ENCODE peak calls at places on chromosomes 13 and 19, in seven cellular contexts. G, A, R, D, Z, M and P are unnamed samples.
A peak's percentile ranks its signal among the peaks of the same experiment; 100 is the strongest.

GRCh38 chr19:35141627-35142401 is 1.2 kb upstream of the FXYD7 start:
- DNase-seq in D (no peak), M (no peak), R (no peak), Z (no peak), G (no peak), A (no peak), P (no peak)

GRCh38 chr19:32652893-32653625 is 21.9 kb downstream of the ANKRD27 start:
- DNase-seq in R (peak; percentile 16), A (peak; percentile 88), G (peak; percentile 90), D (peak; percentile 85), M (no peak), Z (no peak), P (peak; percentile 78)

GRCh38 chr19:30695171-30695875 is 323.1 kb downstream of the ZNF536 start:
- DNase-seq in R (no peak), D (no peak), A (no peak), Z (no peak), G (no peak), M (no peak), P (no peak)

GRCh38 chr13:63463782-63464610 is 2048.3 kb upstream of the PCDH20 start:
- DNase-seq in Z (no peak), G (no peak), R (no peak), D (no peak), A (no peak), M (no peak), P (no peak)

GRCh38 chr13:49802410-49802809 is 9.9 kb upstream of the KPNA3 start:
- DNase-seq in M (no peak), D (no peak), R (no peak), G (no peak), Z (no peak), A (no peak), P (no peak)

GRCh38 chr13:48222358-48223015 is 10.5 kb upstream of the ITM2B start:
- DNase-seq in G (no peak), M (no peak), D (peak; percentile 56), R (no peak), Z (no peak), A (no peak), P (peak; percentile 72)

GRCh38 chr19:31385744-31386143 is 36.5 kb upstream of the TSHZ3 start:
- DNase-seq in G (no peak), M (no peak), A (no peak), Z (no peak), R (no peak), D (no peak), P (no peak)

GRCh38 chr13:41588899-41589298 is 131.5 kb downstream of the RGCC start:
- DNase-seq in D (no peak), A (no peak), Z (no peak), G (no peak), R (no peak), M (no peak), P (no peak)

GRCh38 chr19:48194041-48194871 is 23.8 kb downstream of the ZSWIM9 start:
- DNase-seq in R (no peak), D (no peak), G (no peak), Z (no peak), A (no peak), M (no peak), P (no peak)

GRCh38 chr13:112714772-112715569 is 25.1 kb downstream of the ATP11A start:
- DNase-seq in M (no peak), R (no peak), Z (no peak), D (no peak), A (peak; percentile 7), G (no peak), P (no peak)

GRCh38 chr19:40803170-40803856 is 4.3 kb downstream of the EGLN2 start:
- DNase-seq in G (no peak), Z (no peak), D (no peak), M (no peak), R (no peak), A (no peak), P (no peak)

GRCh38 chr13:112839347-112840105 is 129.5 kb upstream of the MCF2L start:
- DNase-seq in M (no peak), G (no peak), Z (no peak), D (no peak), R (no peak), A (no peak), P (no peak)

GRCh38 chr13:34435338-34435737 is 506.7 kb upstream of the NBEA start:
- DNase-seq in Z (no peak), G (no peak), M (no peak), A (no peak), D (no peak), R (no peak), P (no peak)

GRCh38 chr13:80131204-80131603 is 209.7 kb downstream of the SPRY2 start:
- DNase-seq in R (no peak), D (no peak), G (peak; percentile 66), M (peak; percentile 32), Z (no peak), A (peak; percentile 73), P (peak; percentile 86)

GRCh38 chr13:22316494-22317025 is 645.7 kb downstream of the FGF9 start:
- DNase-seq in R (no peak), A (no peak), G (no peak), M (no peak), Z (no peak), D (no peak), P (no peak)

GRCh38 chr13:51478418-51479198 is 25.8 kb upstream of the INTS6 start:
- DNase-seq in A (no peak), G (no peak), Z (no peak), D (no peak), M (no peak), R (no peak), P (no peak)

GRCh38 chr13:67224148-67224846 is 5.8 kb downstream of the PCDH9 start:
- DNase-seq in D (peak; percentile 35), Z (peak; percentile 33), M (peak; percentile 35), R (peak; percentile 73), A (peak; percentile 87), G (peak; percentile 89), P (peak; percentile 74)

GRCh38 chr13:40146586-40147240 is 491.3 kb downstream of the COG6 start:
- DNase-seq in R (no peak), D (no peak), G (no peak), A (no peak), Z (no peak), M (no peak), P (no peak)

GRCh38 chr13:38697628-38698333 is 10.9 kb downstream of the FREM2 start:
- DNase-seq in D (no peak), G (no peak), M (no peak), Z (no peak), A (no peak), R (no peak), P (no peak)

GRCh38 chr19:7988307-7988706 is 17.1 kb downstream of the ELAVL1 start:
- DNase-seq in D (no peak), G (no peak), Z (no peak), R (no peak), A (no peak), M (no peak), P (no peak)

GRCh38 chr13:50513528-50513863 is 330.0 kb downstream of the DLEU7 start:
- DNase-seq in M (no peak), R (no peak), G (no peak), A (no peak), D (no peak), Z (no peak), P (no peak)

GRCh38 chr19:33686246-33686645 is 64.5 kb downstream of the CHST8 start:
- DNase-seq in R (no peak), A (no peak), M (no peak), G (no peak), D (no peak), Z (no peak), P (no peak)

GRCh38 chr13:20105161-20105689 is 55.6 kb downstream of the GJA3 start:
- DNase-seq in Z (no peak), G (no peak), D (no peak), R (no peak), A (no peak), M (no peak), P (no peak)

GRCh38 chr19:2775556-2776430 is 7.3 kb downstream of the SGTA start:
- DNase-seq in D (no peak), R (no peak), Z (no peak), M (no peak), G (peak; percentile 30), A (peak; percentile 64), P (no peak)

GRCh38 chr13:50403311-50403710 is 388.1 kb downstream of the KCNRG start:
- DNase-seq in M (no peak), R (no peak), G (peak; percentile 39), Z (no peak), A (peak; percentile 44), D (no peak), P (no peak)

GRCh38 chr13:40189885-40190655 is 476.4 kb downstream of the FOXO1 start:
- DNase-seq in R (no peak), M (no peak), D (peak; percentile 42), A (no peak), G (no peak), Z (no peak), P (no peak)

GRCh38 chr19:9850235-9850959 is 15.3 kb downstream of the PIN1 start:
- DNase-seq in R (no peak), M (no peak), D (no peak), Z (no peak), A (no peak), G (peak; percentile 37), P (no peak)

GRCh38 chr19:19043881-19044280 is 10.5 kb downstream of the ARMC6 start:
- DNase-seq in Z (no peak), D (no peak), R (no peak), G (no peak), M (no peak), A (no peak), P (no peak)

GRCh38 chr13:24217601-24218281 is 57.2 kb downstream of the SPATA13 start:
- DNase-seq in Z (no peak), M (no peak), R (no peak), G (peak; percentile 64), A (peak; percentile 56), D (no peak), P (no peak)

DNA sequence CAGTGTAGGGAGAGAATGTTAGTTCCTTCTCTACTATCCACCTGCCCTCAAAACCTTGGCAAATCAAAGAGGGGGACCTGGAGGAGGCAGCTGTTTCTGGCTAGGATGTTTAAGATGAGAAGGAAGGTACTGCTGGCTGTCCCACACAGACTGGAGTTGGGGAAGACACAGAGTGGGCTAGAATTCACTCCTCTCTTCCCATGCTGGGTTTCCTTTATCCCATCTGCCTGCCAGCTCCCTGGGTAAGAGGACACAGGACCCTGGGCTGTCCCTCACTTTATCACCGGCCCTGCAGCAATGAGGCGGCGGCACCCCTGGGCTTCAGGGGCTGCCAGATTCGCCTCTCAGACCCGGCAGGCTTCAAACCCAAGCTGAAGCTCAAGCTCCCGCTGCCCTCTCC is 69.5 kb downstream of the KLF2 start:
- DNase-seq in G (peak; percentile 2), M (no peak), Z (no peak), A (no peak), D (no peak), R (no peak), P (no peak)
- H3K4me1 ChIP-seq in G (no peaks in the 10 kb centered on the region), M (peaks cover 5% of the 10 kb centered on the region), Z (no peaks in the 10 kb centered on the region), A (peaks cover 25% of the 10 kb centered on the region), D (peaks cover 11% of the 10 kb centered on the region), R (peaks cover 10% of the 10 kb centered on the region), P (peaks cover 28% of the 10 kb centered on the region)

GRCh38 chr13:102830646-102831045 is 15.2 kb upstream of the ERCC5 start:
- DNase-seq in A (peak; percentile 41), Z (no peak), G (peak; percentile 43), D (no peak), R (peak; percentile 26), M (no peak), P (no peak)
- TF ChIP-seq POLR2A in A (no peak), Z (no peak), G (no peak), D (no peak), R (no peak), M (no peak), P (no peak)

GRCh38 chr19:54136864-54137113 is 773 bp upstream of the CNOT3 start:
- DNase-seq in R (no peak), M (no peak), G (no peak), A (no peak), D (no peak), Z (no peak), P (no peak)
- H3K27ac ChIP-seq in R (peak overlapping the region; percentile 49), M (peak overlapping the region; percentile 82), G (peak overlapping the region; percentile 80), A (peak overlapping the region; percentile 78), D (no peak overlapping the region), Z (peak overlapping the region; percentile 29), P (peak overlapping the region; percentile 27)

GRCh38 chr19:14517446-14517839 is 754 bp downstream of the DNAJB1 start:
- DNase-seq in M (no peak), Z (no peak), R (no peak), D (no peak), G (no peak), A (no peak), P (no peak)
- H3K4me1 ChIP-seq in M (peaks cover 31% of the 10 kb centered on the region), Z (no peaks in the 10 kb centered on the region), R (peaks cover 9% of the 10 kb centered on the region), D (peaks cover 12% of the 10 kb centered on the region), G (peaks cover 61% of the 10 kb centered on the region), A (peaks cover 51% of the 10 kb centered on the region), P (peaks cover 41% of the 10 kb centered on the region)